ENCODE peak calls at places on chromosomes 6 and 20, in four cellular contexts. W, K, N and Z are unnamed samples.

GRCh38 chr6:36666726-36667591 is 11.6 kb upstream of the CDKN1A start:
- DNase-seq in W (peak; percentile 98), K (peak; percentile 98), N (peak; percentile 68), Z (peak; percentile 81)

GRCh38 chr6:7901056-7901455 is 9.5 kb downstream of the TXNDC5 start:
- DNase-seq in W (no peak), K (no peak), N (no peak), Z (no peak)

GRCh38 chr20:38109657-38110524 is 55.2 kb downstream of the TGM2 start:
- DNase-seq in W (peak; percentile 99), K (peak; percentile 95), N (no peak), Z (peak; percentile 85)

GRCh38 chr6:37985355-37985754 is 165.8 kb downstream of the ZFAND3 start:
- DNase-seq in W (no peak), K (no peak), N (no peak), Z (no peak)

GRCh38 chr20:58716476-58717277 is 24.1 kb downstream of the NPEPL1 start:
- DNase-seq in W (no peak), K (no peak), N (no peak), Z (peak; percentile 57)

GRCh38 chr20:2610941-2611720 is 41.3 kb upstream of the NOP56 start:
- DNase-seq in W (no peak), K (no peak), N (no peak), Z (no peak)

GRCh38 chr6:149749594-149750135 is at the start of gene PCMT1:
- DNase-seq in W (peak; percentile 93), K (peak; percentile 86), N (peak; percentile 87), Z (peak; percentile 90)

GRCh38 chr20:22333885-22334545 is 250.4 kb downstream of the FOXA2 start:
- DNase-seq in W (peak; percentile 64), K (peak; percentile 58), N (no peak), Z (no peak)

GRCh38 chr20:46695888-46696287 is 6.6 kb upstream of the TP53RK start:
- DNase-seq in W (peak; percentile 91), K (no peak), N (no peak), Z (no peak)

GRCh38 chr20:63635431-63636141 is 8.7 kb upstream of the GMEB2 start:
- DNase-seq in W (no peak), K (no peak), N (no peak), Z (no peak)

GRCh38 chr6:31871068-31871659 is 7.6 kb downstream of the SLC44A4 start:
- DNase-seq in W (peak; percentile 13), K (peak; percentile 19), N (no peak), Z (no peak)

GRCh38 chr6:10300071-10300470 is 114.8 kb downstream of the TFAP2A start:
- DNase-seq in W (no peak), K (peak; percentile 36), N (no peak), Z (no peak)

GRCh38 chr6:150751296-150751695 is 114.2 kb upstream of the MTHFD1L start:
- DNase-seq in W (peak; percentile 83), K (peak; percentile 15), N (no peak), Z (no peak)

GRCh38 chr6:137698636-137699035 is 168.4 kb upstream of the TNFAIP3 start:
- DNase-seq in W (peak; percentile 36), K (no peak), N (no peak), Z (no peak)

GRCh38 chr20:37095108-37095608 is 639 bp downstream of the RBL1 start:
- DNase-seq in W (no peak), K (peak; percentile 12), N (peak; percentile 27), Z (no peak)

GRCh38 chr6:105981002-105981887 is 104.9 kb upstream of the PRDM1 start:
- DNase-seq in W (no peak), K (no peak), N (no peak), Z (no peak)

GRCh38 chr20:45014671-45015415 is 48.5 kb downstream of the STK4 start:
- DNase-seq in W (peak; percentile 87), K (peak; percentile 80), N (no peak), Z (no peak)